ENCODE peak calls at places on chromosome 19, in eight cellular contexts. J is left lung, Y is T-helper 17 cell, L is left ventricle myocardium inferior, T is astrocyte, R is HCT116, D is breast epithelium, X is mucosa of descending colon. F is an unnamed sample.
A peak's percentile ranks its signal among the peaks of the same experiment; 100 is the strongest.

GRCh38 chr19:16327911-16328823 is 3.5 kb downstream of the KLF2 start:
- DNase-seq in X (peak; percentile 74), R (no peak), D (peak; percentile 62), Y (peak; percentile 30), J (peak; percentile 91), L (peak; percentile 79), T (no peak), F (peak; percentile 76)

GRCh38 chr19:46824887-46825730 is 25.5 kb downstream of the AP2S1 start:
- DNase-seq in L (no peak), Y (no peak), D (no peak), X (no peak), R (no peak), J (peak; percentile 65), T (no peak), F (no peak)

GRCh38 chr19:1472227-1473055 is 6.6 kb downstream of the C19orf25 start:
- DNase-seq in Y (no peak), R (no peak), X (peak; percentile 51), L (no peak), J (no peak), T (no peak), D (no peak), F (no peak)

GRCh38 chr19:898663-899062 is 5.4 kb downstream of the RNU6-9 start:
- DNase-seq in R (no peak), L (no peak), J (no peak), Y (no peak), T (no peak), D (no peak), X (peak; percentile 70), F (peak; percentile 67)

GRCh38 chr19:42250666-42251531 is 4.0 kb downstream of the ERF start:
- DNase-seq in X (no peak), R (no peak), J (no peak), T (no peak), Y (no peak), D (peak; percentile 23), L (peak; percentile 46), F (no peak)

GRCh38 chr19:7211191-7211988 is 82.8 kb downstream of the INSR start:
- DNase-seq in T (peak; percentile 79), R (no peak), L (peak; percentile 59), Y (no peak), D (no peak), X (no peak), J (no peak), F (no peak)

GRCh38 chr19:11481777-11482383 is 1.0 kb upstream of the ELAVL3 start:
- DNase-seq in J (peak; percentile 65), L (peak; percentile 67), Y (peak; percentile 44), X (peak; percentile 79), T (peak; percentile 70), D (peak; percentile 54), R (no peak), F (peak; percentile 71)

GRCh38 chr19:4172861-4173473 is 9.4 kb downstream of the SIRT6 start:
- DNase-seq in R (no peak), J (peak; percentile 40), Y (peak; percentile 75), X (peak; percentile 69), L (peak; percentile 47), D (no peak), T (no peak), F (peak; percentile 84)

GRCh38 chr19:1513492-1514294 is 874 bp upstream of the ADAMTSL5 start:
- DNase-seq in L (peak; percentile 42), J (no peak), D (no peak), R (peak; percentile 53), X (peak; percentile 69), T (no peak), Y (peak; percentile 65), F (peak; percentile 75)

GRCh38 chr19:6238256-6238642 is 41.5 kb downstream of the MLLT1 start:
- DNase-seq in R (no peak), J (no peak), D (no peak), L (no peak), T (peak; percentile 22), X (no peak), Y (no peak), F (no peak)

GRCh38 chr19:32652893-32653625 is 21.9 kb downstream of the ANKRD27 start:
- DNase-seq in D (peak; percentile 59), J (peak; percentile 60), R (no peak), T (peak; percentile 68), Y (no peak), X (peak; percentile 65), L (peak; percentile 81), F (peak; percentile 30)

GRCh38 chr19:11446652-11447301 is 11.3 kb downstream of the PRKCSH start:
- DNase-seq in D (no peak), J (no peak), Y (peak; percentile 47), R (no peak), X (no peak), T (no peak), L (peak; percentile 56), F (peak; percentile 37)

GRCh38 chr19:38425810-38426466 is at the start of gene RASGRP4:
- DNase-seq in D (no peak), Y (peak; percentile 27), J (peak; percentile 57), T (no peak), R (no peak), L (peak; percentile 51), X (peak; percentile 66), F (no peak)

GRCh38 chr19:45076029-45076850 is at the start of gene ZNF296:
- DNase-seq in J (peak; percentile 88), Y (peak; percentile 67), T (no peak), R (peak; percentile 75), D (peak; percentile 71), X (peak; percentile 94), L (peak; percentile 71), F (peak; percentile 95)

GRCh38 chr19:12782424-12783225 is 7.3 kb upstream of the HOOK2 start:
- DNase-seq in D (peak; percentile 79), J (peak; percentile 90), Y (peak; percentile 90), L (peak; percentile 92), T (peak; percentile 74), X (peak; percentile 94), R (no peak), F (peak; percentile 94)

GRCh38 chr19:38869836-38870607 is 8.1 kb downstream of the RINL start:
- DNase-seq in Y (peak; percentile 93), D (peak; percentile 73), R (no peak), L (peak; percentile 89), X (peak; percentile 95), T (no peak), J (peak; percentile 83), F (peak; percentile 96)

GRCh38 chr19:48513289-48514122 is 1.9 kb upstream of the LMTK3 start:
- DNase-seq in L (no peak), J (peak; percentile 74), D (no peak), R (peak; percentile 69), Y (peak; percentile 53), T (peak; percentile 47), X (peak; percentile 79), F (peak; percentile 81)

GRCh38 chr19:1355974-1356865 is 27.5 kb upstream of the NDUFS7 start:
- DNase-seq in Y (no peak), R (no peak), J (no peak), T (peak; percentile 47), D (no peak), X (no peak), L (no peak), F (no peak)

GRCh38 chr19:38277549-38277948 is 13.2 kb downstream of the SPINT2 start:
- DNase-seq in X (no peak), R (no peak), Y (no peak), D (no peak), J (no peak), L (no peak), T (no peak), F (no peak)

GRCh38 chr19:35249848-35250711 is 1.3 kb downstream of the LSR start:
- DNase-seq in L (no peak), J (peak; percentile 30), T (no peak), D (no peak), R (no peak), X (no peak), Y (no peak), F (peak; percentile 47)

DNA sequence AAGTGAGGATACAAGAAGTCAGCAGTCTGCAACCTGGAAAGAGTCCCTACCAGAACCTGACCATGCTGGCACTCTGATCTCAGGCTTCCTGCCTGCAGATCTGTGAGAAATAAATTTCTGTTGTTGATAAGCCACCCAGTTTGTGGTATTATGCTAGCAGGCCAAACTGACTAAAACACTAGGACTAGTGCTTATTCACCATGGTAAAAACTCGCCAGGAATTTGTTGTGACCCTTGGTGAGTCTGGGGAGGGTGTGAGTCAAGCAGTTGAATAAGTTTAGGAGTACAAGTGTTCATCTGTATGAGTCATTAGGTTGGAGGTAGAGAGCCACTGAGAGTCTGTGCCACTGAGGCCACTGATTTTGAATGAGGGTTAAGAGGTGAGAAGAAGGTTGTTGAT is 3.6 kb downstream of the ZIK1 start:
- DNase-seq in D (no peak), L (no peak), Y (no peak), R (no peak), J (no peak), T (peak; percentile 79), X (no peak), F (no peak)
- H3K9me3 ChIP-seq in D (peaks cover 84% of the 10 kb centered on the region), L (peaks cover 73% of the 10 kb centered on the region), Y (peaks cover 24% of the 10 kb centered on the region), R (peaks cover 12% of the 10 kb centered on the region), J (peaks cover 88% of the 10 kb centered on the region), T (peaks cover 67% of the 10 kb centered on the region), X (peaks cover 84% of the 10 kb centered on the region), F (no peaks in the 10 kb centered on the region)

GRCh38 chr19:23145617-23146415 is 29.0 kb downstream of the ZNF730 start:
- DNase-seq in R (no peak), D (no peak), X (no peak), T (no peak), L (no peak), Y (no peak), J (no peak), F (no peak)
- H3K9me3 ChIP-seq in R (peaks cover 16% of the 10 kb centered on the region), D (peaks cover 25% of the 10 kb centered on the region), X (peaks cover 90% of the 10 kb centered on the region), T (peaks cover 6% of the 10 kb centered on the region), L (peaks cover 98% of the 10 kb centered on the region), Y (peaks cover 7% of the 10 kb centered on the region), J (peaks cover 96% of the 10 kb centered on the region), F (no peaks in the 10 kb centered on the region)

DNA sequence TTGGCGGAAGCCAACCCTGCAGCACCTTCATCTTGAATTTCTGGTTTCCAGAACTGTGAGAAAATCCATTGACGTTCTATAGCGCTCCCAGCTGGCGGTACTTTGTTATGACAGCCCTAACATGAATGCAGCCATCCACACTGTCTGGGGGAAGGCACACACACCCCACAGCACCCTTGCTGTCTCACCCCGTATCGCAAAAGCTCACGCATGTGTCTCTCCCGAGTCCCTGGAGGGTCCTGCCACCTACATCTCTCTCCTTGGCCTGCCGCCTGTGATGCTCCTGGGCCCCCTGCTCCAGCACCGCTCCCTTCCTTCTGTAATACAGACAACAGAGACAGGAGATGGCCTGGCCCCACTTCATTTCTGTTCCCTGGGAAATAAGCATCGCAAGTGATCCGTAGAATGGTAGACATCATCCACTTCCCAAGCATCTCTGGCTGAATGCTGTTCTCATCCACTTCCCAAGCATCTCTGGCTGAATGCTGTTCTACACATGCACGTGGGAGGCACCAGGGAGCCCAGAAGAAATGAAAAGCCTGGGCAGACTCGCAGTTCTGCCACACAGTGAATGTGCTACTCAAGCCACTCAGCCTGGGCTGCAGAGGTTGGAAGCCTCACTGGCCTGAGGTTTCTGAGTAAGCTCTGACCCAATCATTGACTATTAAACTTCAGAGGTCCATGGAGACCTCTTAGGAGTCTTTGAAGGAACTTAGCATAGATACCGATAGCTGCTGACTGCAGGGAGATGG is 29.6 kb downstream of the EPN1 start:
- DNase-seq in Y (no peak), J (no peak), R (no peak), T (no peak), X (no peak), L (no peak), D (no peak), F (no peak)
- H3K9me3 ChIP-seq in Y (no peaks in the 10 kb centered on the region), J (no peaks in the 10 kb centered on the region), R (no peaks in the 10 kb centered on the region), T (peaks cover 4% of the 10 kb centered on the region), X (no peaks in the 10 kb centered on the region), L (no peaks in the 10 kb centered on the region), D (no peaks in the 10 kb centered on the region), F (no peaks in the 10 kb centered on the region)

DNA sequence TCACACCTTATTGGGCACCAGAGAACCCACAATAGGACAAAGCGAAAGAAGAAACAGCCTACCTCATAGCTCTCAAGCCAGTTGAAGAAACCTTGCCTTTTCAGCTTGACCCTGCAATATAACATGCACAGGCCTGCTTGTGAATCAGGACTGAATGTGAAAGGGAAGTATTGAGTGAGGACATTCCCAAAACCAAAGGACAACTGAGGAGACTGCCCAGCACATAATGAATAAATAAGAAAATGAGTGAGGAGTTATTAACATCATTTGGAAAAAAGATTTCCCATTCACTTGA is 15.7 kb upstream of the ZNF544 start:
- DNase-seq in J (no peak), X (no peak), R (no peak), D (no peak), Y (no peak), L (no peak), T (no peak), F (no peak)
- H3K9me3 ChIP-seq in J (peaks cover 100% of the 10 kb centered on the region), X (peaks cover 100% of the 10 kb centered on the region), R (peaks cover 31% of the 10 kb centered on the region), D (peaks cover 99% of the 10 kb centered on the region), Y (peaks cover 43% of the 10 kb centered on the region), L (peaks cover 100% of the 10 kb centered on the region), T (peaks cover 86% of the 10 kb centered on the region), F (peaks cover 19% of the 10 kb centered on the region)

F was measured in Peyer's patch.